ENCODE peak calls at places on chromosomes 16 and 17, in six cellular contexts. One of them, this sample, is unnamed.

GRCh38 chr17:74008196-74008595 is 195.3 kb upstream of the RPL38 start:
- DNase-seq in ovary: no peak
- DNase-seq in hepatocyte: peak
- DNase-seq in AG04450: no peak
- DNase-seq in fibroblast of lung: no peak
- DNase-seq in A673: peak
- DNase-seq in this sample: no peak

GRCh38 chr16:74862743-74863244 is 88.2 kb upstream of the FA2H start:
- DNase-seq in ovary: no peak
- DNase-seq in hepatocyte: peak
- DNase-seq in AG04450: no peak
- DNase-seq in fibroblast of lung: peak
- DNase-seq in A673: peak
- DNase-seq in this sample: no peak

GRCh38 chr16:48383877-48384304 is 1.3 kb downstream of the SIAH1 start:
- DNase-seq in ovary: no peak
- DNase-seq in hepatocyte: peak
- DNase-seq in AG04450: no peak
- DNase-seq in fibroblast of lung: peak
- DNase-seq in A673: no peak
- DNase-seq in this sample: no peak

GRCh38 chr16:75287708-75288107 is 36.3 kb upstream of the BCAR1 start:
- DNase-seq in ovary: no peak
- DNase-seq in hepatocyte: no peak
- DNase-seq in AG04450: no peak
- DNase-seq in fibroblast of lung: no peak
- DNase-seq in A673: no peak
- DNase-seq in this sample: no peak

GRCh38 chr17:75516619-75517276 is 420 bp downstream of the TSEN54 start:
- DNase-seq in ovary: peak
- DNase-seq in hepatocyte: peak
- DNase-seq in AG04450: no peak
- DNase-seq in fibroblast of lung: peak
- DNase-seq in A673: peak
- DNase-seq in this sample: peak

GRCh38 chr16:56669005-56669839 is at the start of gene MT1H:
- DNase-seq in ovary: no peak
- DNase-seq in hepatocyte: no peak
- DNase-seq in AG04450: no peak
- DNase-seq in fibroblast of lung: no peak
- DNase-seq in A673: no peak
- DNase-seq in this sample: no peak

GRCh38 chr16:88763502-88764053 is 21.4 kb downstream of the PIEZO1 start:
- DNase-seq in ovary: no peak
- DNase-seq in hepatocyte: peak
- DNase-seq in AG04450: no peak
- DNase-seq in fibroblast of lung: no peak
- DNase-seq in A673: no peak
- DNase-seq in this sample: no peak

GRCh38 chr17:44203731-44204452 is 4.2 kb upstream of the ATXN7L3 start:
- DNase-seq in ovary: no peak
- DNase-seq in hepatocyte: peak
- DNase-seq in AG04450: no peak
- DNase-seq in fibroblast of lung: peak
- DNase-seq in A673: peak
- DNase-seq in this sample: no peak

GRCh38 chr17:12618557-12618956 is 47.1 kb upstream of the MYOCD start:
- DNase-seq in ovary: no peak
- DNase-seq in hepatocyte: no peak
- DNase-seq in AG04450: peak
- DNase-seq in fibroblast of lung: peak
- DNase-seq in A673: no peak
- DNase-seq in this sample: no peak

GRCh38 chr16:60077791-60078280 is 1343.7 kb upstream of the GOT2 start:
- DNase-seq in ovary: no peak
- DNase-seq in hepatocyte: no peak
- DNase-seq in AG04450: no peak
- DNase-seq in fibroblast of lung: no peak
- DNase-seq in A673: no peak
- DNase-seq in this sample: no peak

GRCh38 chr16:2364638-2365210 is 24.2 kb upstream of the ABCA3 start:
- DNase-seq in ovary: no peak
- DNase-seq in hepatocyte: peak
- DNase-seq in AG04450: no peak
- DNase-seq in fibroblast of lung: peak
- DNase-seq in A673: peak
- DNase-seq in this sample: no peak

GRCh38 chr17:79907217-79907715 is 68.0 kb upstream of the CBX4 start:
- DNase-seq in ovary: no peak
- DNase-seq in hepatocyte: peak
- DNase-seq in AG04450: no peak
- DNase-seq in fibroblast of lung: no peak
- DNase-seq in A673: no peak
- DNase-seq in this sample: no peak

GRCh38 chr17:65514082-65514481 is 47.4 kb downstream of the AXIN2 start:
- DNase-seq in ovary: no peak
- DNase-seq in hepatocyte: no peak
- DNase-seq in AG04450: no peak
- DNase-seq in fibroblast of lung: peak
- DNase-seq in A673: no peak
- DNase-seq in this sample: no peak

GRCh38 chr17:30570596-30571265 is 93.5 kb downstream of the GOSR1 start:
- DNase-seq in ovary: no peak
- DNase-seq in hepatocyte: no peak
- DNase-seq in AG04450: no peak
- DNase-seq in fibroblast of lung: no peak
- DNase-seq in A673: peak
- DNase-seq in this sample: no peak

GRCh38 chr17:32319548-32319905 is 22.4 kb downstream of the C17orf75 start:
- DNase-seq in ovary: peak
- DNase-seq in hepatocyte: peak
- DNase-seq in AG04450: no peak
- DNase-seq in fibroblast of lung: peak
- DNase-seq in A673: peak
- DNase-seq in this sample: peak

GRCh38 chr16:7518158-7518557 is 185.5 kb downstream of the RBFOX1 start:
- DNase-seq in ovary: no peak
- DNase-seq in hepatocyte: no peak
- DNase-seq in AG04450: no peak
- DNase-seq in fibroblast of lung: no peak
- DNase-seq in A673: no peak
- DNase-seq in this sample: no peak

GRCh38 chr17:13016881-13017622 is 775 bp downstream of the ELAC2 start:
- DNase-seq in ovary: no peak
- DNase-seq in hepatocyte: no peak
- DNase-seq in AG04450: no peak
- DNase-seq in fibroblast of lung: peak
- DNase-seq in A673: no peak
- DNase-seq in this sample: no peak

GRCh38 chr17:199806-200603 is 18.6 kb upstream of the DOC2B start:
- DNase-seq in ovary: peak
- DNase-seq in hepatocyte: no peak
- DNase-seq in AG04450: no peak
- DNase-seq in fibroblast of lung: no peak
- DNase-seq in A673: no peak
- DNase-seq in this sample: peak

GRCh38 chr17:80112471-80113032 is 11.2 kb downstream of the GAA start:
- DNase-seq in ovary: no peak
- DNase-seq in hepatocyte: no peak
- DNase-seq in AG04450: no peak
- DNase-seq in fibroblast of lung: no peak
- DNase-seq in A673: no peak
- DNase-seq in this sample: no peak

GRCh38 chr17:15782809-15783208 is 50.7 kb downstream of the TBC1D26 start:
- DNase-seq in ovary: peak
- DNase-seq in hepatocyte: no peak
- DNase-seq in AG04450: no peak
- DNase-seq in fibroblast of lung: peak
- DNase-seq in A673: peak
- DNase-seq in this sample: peak

GRCh38 chr17:42784361-42784760 is 4.0 kb downstream of the WNK4 start:
- DNase-seq in ovary: no peak
- DNase-seq in hepatocyte: no peak
- DNase-seq in AG04450: no peak
- DNase-seq in fibroblast of lung: no peak
- DNase-seq in A673: no peak
- DNase-seq in this sample: no peak

GRCh38 chr16:72999541-73000019 is 48.3 kb downstream of the ZFHX3 start:
- DNase-seq in ovary: no peak
- DNase-seq in hepatocyte: no peak
- DNase-seq in AG04450: no peak
- DNase-seq in fibroblast of lung: no peak
- DNase-seq in A673: no peak
- DNase-seq in this sample: no peak
- H3K4me3 ChIP-seq in ovary: no peak
- H3K4me3 ChIP-seq in hepatocyte: no peak
- H3K4me3 ChIP-seq in AG04450: no peak
- H3K4me3 ChIP-seq in fibroblast of lung: no peak
- H3K4me3 ChIP-seq in A673: no peak
- H3K4me3 ChIP-seq in this sample: no peak

GRCh38 chr17:82238562-82239201 is 9.8 kb downstream of the SLC16A3 start:
- DNase-seq in ovary: peak
- DNase-seq in hepatocyte: peak
- DNase-seq in AG04450: no peak
- DNase-seq in fibroblast of lung: peak
- DNase-seq in A673: peak
- DNase-seq in this sample: peak
- H3K27ac ChIP-seq in ovary: no peak
- H3K27ac ChIP-seq in hepatocyte: peak
- H3K27ac ChIP-seq in AG04450: peak
- H3K27ac ChIP-seq in fibroblast of lung: peak
- H3K27ac ChIP-seq in A673: peak
- H3K27ac ChIP-seq in this sample: peak

GRCh38 chr17:63442549-63443035 is 3.5 kb downstream of the CYB561 start:
- DNase-seq in ovary: no peak
- DNase-seq in hepatocyte: no peak
- DNase-seq in AG04450: no peak
- DNase-seq in fibroblast of lung: no peak
- DNase-seq in A673: peak
- DNase-seq in this sample: no peak
- TF ChIP-seq CTCF in ovary: no peak
- TF ChIP-seq CTCF in hepatocyte: no peak
- TF ChIP-seq CTCF in AG04450: peak
- TF ChIP-seq CTCF in fibroblast of lung: no peak
- TF ChIP-seq CTCF in A673: peak
- TF ChIP-seq CTCF in this sample: peak

GRCh38 chr16:58462997-58463891 is 36.7 kb upstream of the NDRG4 start:
- DNase-seq in ovary: no peak
- DNase-seq in hepatocyte: no peak
- DNase-seq in AG04450: no peak
- DNase-seq in fibroblast of lung: no peak
- DNase-seq in A673: peak
- DNase-seq in this sample: peak
- H3K4me3 ChIP-seq in ovary: peak
- H3K4me3 ChIP-seq in hepatocyte: peak
- H3K4me3 ChIP-seq in AG04450: no peak
- H3K4me3 ChIP-seq in fibroblast of lung: no peak
- H3K4me3 ChIP-seq in A673: peak
- H3K4me3 ChIP-seq in this sample: peak

GRCh38 chr17:48873696-48874443 is 18.7 kb upstream of the ATP5MC1 start:
- DNase-seq in ovary: no peak
- DNase-seq in hepatocyte: no peak
- DNase-seq in AG04450: no peak
- DNase-seq in fibroblast of lung: no peak
- DNase-seq in A673: no peak
- DNase-seq in this sample: no peak
- H3K27ac ChIP-seq in ovary: no peak
- H3K27ac ChIP-seq in hepatocyte: peak
- H3K27ac ChIP-seq in AG04450: no peak
- H3K27ac ChIP-seq in fibroblast of lung: no peak
- H3K27ac ChIP-seq in A673: no peak
- H3K27ac ChIP-seq in this sample: peak

GRCh38 chr17:4806770-4807533 is at the start of gene PLD2:
- DNase-seq in ovary: peak
- DNase-seq in hepatocyte: peak
- DNase-seq in AG04450: no peak
- DNase-seq in fibroblast of lung: peak
- DNase-seq in A673: peak
- DNase-seq in this sample: peak
- TF ChIP-seq CTCF in ovary: no peak
- TF ChIP-seq CTCF in hepatocyte: no peak
- TF ChIP-seq CTCF in AG04450: no peak
- TF ChIP-seq CTCF in fibroblast of lung: no peak
- TF ChIP-seq CTCF in A673: no peak
- TF ChIP-seq CTCF in this sample: no peak

GRCh38 chr17:50199651-50200446 is 1.6 kb downstream of the COL1A1 start:
- DNase-seq in ovary: peak
- DNase-seq in hepatocyte: peak
- DNase-seq in AG04450: peak
- DNase-seq in fibroblast of lung: peak
- DNase-seq in A673: peak
- DNase-seq in this sample: peak

GRCh38 chr17:50199211-50199633 is 2.2 kb downstream of the COL1A1 start:
- DNase-seq in ovary: no peak
- DNase-seq in hepatocyte: no peak
- DNase-seq in AG04450: no peak
- DNase-seq in fibroblast of lung: peak
- DNase-seq in A673: no peak
- DNase-seq in this sample: no peak

GRCh38 chr17:50203086-50203485 is 1.7 kb upstream of the COL1A1 start:
- DNase-seq in ovary: no peak
- DNase-seq in hepatocyte: no peak
- DNase-seq in AG04450: no peak
- DNase-seq in fibroblast of lung: peak
- DNase-seq in A673: no peak
- DNase-seq in this sample: no peak

GRCh38 chr17:50200447-50201225 is 795 bp downstream of the COL1A1 start:
- DNase-seq in ovary: peak
- DNase-seq in hepatocyte: peak
- DNase-seq in AG04450: no peak
- DNase-seq in fibroblast of lung: peak
- DNase-seq in A673: peak
- DNase-seq in this sample: peak

DNA sequence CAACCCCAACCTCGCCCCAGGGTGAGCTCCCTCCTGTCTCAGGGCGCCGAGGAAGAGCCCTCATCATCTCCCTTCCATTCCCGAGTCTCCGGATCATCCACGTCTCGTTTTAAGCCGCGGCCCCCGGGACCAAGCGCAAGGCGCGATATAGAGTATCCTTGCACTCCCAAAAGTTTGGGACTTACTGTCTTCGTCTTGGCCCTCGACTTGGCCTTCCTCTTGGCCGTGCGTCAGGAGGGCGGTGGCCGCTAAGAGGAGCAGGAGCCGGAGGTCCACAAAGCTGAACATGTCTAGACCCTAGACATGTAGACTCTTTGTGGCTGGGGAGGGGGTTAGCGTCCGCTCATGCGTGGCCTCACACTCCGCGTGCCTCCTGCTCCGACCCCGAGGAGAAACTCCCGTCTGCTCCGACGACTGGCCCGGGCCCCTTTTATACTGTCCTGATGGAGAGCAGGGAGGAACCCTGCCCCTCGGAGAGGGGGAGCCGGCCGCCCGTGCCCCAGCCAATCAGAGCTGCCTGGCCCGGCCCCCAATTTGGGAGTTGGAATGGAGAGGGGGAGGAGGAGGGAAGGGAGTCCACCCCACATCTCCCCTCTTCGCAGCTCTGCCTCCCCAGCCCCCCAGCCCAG is at the start of gene COL1A1:
- DNase-seq in ovary: peak
- DNase-seq in hepatocyte: peak
- DNase-seq in AG04450: no peak
- DNase-seq in fibroblast of lung: peak
- DNase-seq in A673: no peak
- DNase-seq in this sample: peak
- H3K4me3 ChIP-seq in ovary: peak
- H3K4me3 ChIP-seq in hepatocyte: peak
- H3K4me3 ChIP-seq in AG04450: peak
- H3K4me3 ChIP-seq in fibroblast of lung: peak
- H3K4me3 ChIP-seq in A673: peak
- H3K4me3 ChIP-seq in this sample: peak

This sample was measured in heart left ventricle.